ENCODE peak calls at places on chromosomes 2 and 18, in eight cellular contexts. N is colonic mucosa, W is HFF-Myc, V is choroid plexus epithelial cell, F is fibroblast of lung, B is bronchial epithelial cell, X is cardiac fibroblast, A is RWPE1. I is an unnamed sample.

GRCh38 chr2:141021109-141021508 is 1109.7 kb downstream of the LRP1B start:
- DNase-seq in F (peak), A (peak), W (peak), V (peak), X (peak), N (no peak), B (peak), I (peak)

GRCh38 chr2:45770773-45771172 is 119.3 kb downstream of the PRKCE start:
- DNase-seq in N (no peak), A (no peak), W (no peak), X (peak), B (no peak), F (peak), V (no peak), I (no peak)

GRCh38 chr18:62460851-62461300 is 61.9 kb upstream of the ZCCHC2 start:
- DNase-seq in F (peak), X (peak), N (no peak), A (no peak), B (no peak), W (no peak), V (peak), I (no peak)

GRCh38 chr18:3453540-3454364 is 3.8 kb downstream of the TGIF1 start:
- DNase-seq in F (peak), X (peak), W (peak), N (peak), V (peak), A (peak), B (peak), I (peak)

GRCh38 chr18:36934884-36935283 is 106.0 kb downstream of the KIAA1328 start:
- DNase-seq in F (peak), X (peak), W (no peak), B (peak), A (no peak), V (peak), N (no peak), I (peak)

GRCh38 chr2:41711736-41712135 is 336.1 kb upstream of the PKDCC start:
- DNase-seq in B (no peak), X (peak), W (no peak), F (no peak), V (no peak), A (no peak), N (no peak), I (no peak)

GRCh38 chr2:36456227-36456788 is 100.7 kb downstream of the CRIM1 start:
- DNase-seq in X (peak), F (peak), N (peak), V (peak), W (peak), B (no peak), A (no peak), I (no peak)

GRCh38 chr2:172513935-172514586 is 41.8 kb upstream of the PDK1 start:
- DNase-seq in V (no peak), X (no peak), F (no peak), B (no peak), N (no peak), W (no peak), A (no peak), I (no peak)

GRCh38 chr2:239688098-239688497 is 287.3 kb upstream of the HDAC4 start:
- DNase-seq in X (no peak), B (no peak), A (no peak), N (peak), V (no peak), W (no peak), F (no peak), I (no peak)

GRCh38 chr18:23437357-23438045 is 15.6 kb upstream of the RIOK3 start:
- DNase-seq in F (peak), V (peak), B (peak), N (peak), X (peak), W (peak), A (peak), I (peak)

GRCh38 chr2:218274586-218274985 is 4.3 kb downstream of the PNKD start:
- DNase-seq in X (no peak), V (no peak), B (no peak), N (no peak), F (no peak), A (no peak), W (no peak), I (no peak)

GRCh38 chr2:209619782-209620181 is 151.8 kb upstream of the UNC80 start:
- DNase-seq in F (no peak), A (no peak), X (peak), B (peak), W (peak), N (no peak), V (peak), I (no peak)

GRCh38 chr2:64291181-64291580 is 147.0 kb upstream of the PELI1 start:
- DNase-seq in X (peak), A (peak), N (no peak), F (peak), B (peak), V (peak), W (no peak), I (peak)

GRCh38 chr2:187506416-187506815 is 47.8 kb downstream of the TFPI start:
- DNase-seq in X (no peak), W (no peak), F (no peak), B (no peak), V (no peak), A (no peak), N (no peak), I (no peak)

GRCh38 chr2:226680674-226681073 is 118.9 kb downstream of the IRS1 start:
- DNase-seq in B (no peak), V (no peak), A (no peak), W (no peak), N (no peak), F (no peak), X (no peak), I (no peak)

GRCh38 chr2:23423062-23423872 is 38.3 kb downstream of the KLHL29 start:
- DNase-seq in A (no peak), F (no peak), W (no peak), V (no peak), N (no peak), B (no peak), X (no peak), I (no peak)

GRCh38 chr18:2337552-2338141 is 233.7 kb downstream of the METTL4 start:
- DNase-seq in V (peak), X (peak), W (peak), A (no peak), F (peak), B (peak), N (peak), I (no peak)

GRCh38 chr2:48515588-48515987 is 14.4 kb upstream of the STON1 start:
- DNase-seq in X (no peak), N (no peak), V (no peak), F (no peak), W (no peak), A (no peak), B (no peak), I (no peak)

GRCh38 chr18:76986391-76986790 is 146.2 kb downstream of the MBP start:
- DNase-seq in V (no peak), X (no peak), F (no peak), W (no peak), N (no peak), B (no peak), A (no peak), I (no peak)

GRCh38 chr2:197205590-197206215 is 104.9 kb downstream of the ANKRD44 start:
- DNase-seq in N (no peak), B (no peak), W (no peak), F (no peak), X (no peak), A (no peak), V (no peak), I (no peak)

GRCh38 chr2:18762667-18763066 is 173.3 kb upstream of the NT5C1B start:
- DNase-seq in B (no peak), A (no peak), W (no peak), V (peak), F (no peak), N (no peak), X (peak), I (no peak)

GRCh38 chr2:226581004-226581403 is 218.6 kb downstream of the IRS1 start:
- DNase-seq in F (no peak), X (no peak), A (no peak), V (no peak), W (no peak), B (no peak), N (peak), I (no peak)

GRCh38 chr18:46754188-46754587 is 2.7 kb downstream of the ST8SIA5 start:
- DNase-seq in N (no peak), A (no peak), V (no peak), F (no peak), X (no peak), B (no peak), W (no peak), I (no peak)

GRCh38 chr2:100865819-100866462 is 46.0 kb downstream of the NPAS2 start:
- DNase-seq in A (no peak), B (peak), X (peak), W (no peak), N (no peak), V (peak), F (peak), I (no peak)

GRCh38 chr18:34576622-34577021 is 133.5 kb upstream of the DTNA start:
- DNase-seq in X (no peak), A (no peak), V (no peak), F (no peak), B (no peak), W (no peak), N (no peak), I (no peak)
- TF ChIP-seq CTCF in X (no peak), A (no peak), V (no peak), F (no peak), B (no peak), W (no peak), N (no peak), I (no peak)

GRCh38 chr2:6203297-6203959 is 511.2 kb downstream of the SOX11 start:
- DNase-seq in W (no peak), N (no peak), A (no peak), V (no peak), B (no peak), F (no peak), X (no peak), I (no peak)
- TF ChIP-seq CTCF in W (no peak), N (no peak), A (no peak), V (no peak), B (no peak), F (no peak), X (no peak), I (no peak)

GRCh38 chr2:95392730-95393455 is 9.6 kb upstream of the FAHD2A start:
- DNase-seq in V (no peak), B (no peak), F (no peak), X (no peak), W (no peak), N (no peak), A (no peak), I (no peak)
- TF ChIP-seq CTCF in V (peak), B (no peak), F (no peak), X (peak), W (no peak), N (no peak), A (no peak), I (peak)

DNA sequence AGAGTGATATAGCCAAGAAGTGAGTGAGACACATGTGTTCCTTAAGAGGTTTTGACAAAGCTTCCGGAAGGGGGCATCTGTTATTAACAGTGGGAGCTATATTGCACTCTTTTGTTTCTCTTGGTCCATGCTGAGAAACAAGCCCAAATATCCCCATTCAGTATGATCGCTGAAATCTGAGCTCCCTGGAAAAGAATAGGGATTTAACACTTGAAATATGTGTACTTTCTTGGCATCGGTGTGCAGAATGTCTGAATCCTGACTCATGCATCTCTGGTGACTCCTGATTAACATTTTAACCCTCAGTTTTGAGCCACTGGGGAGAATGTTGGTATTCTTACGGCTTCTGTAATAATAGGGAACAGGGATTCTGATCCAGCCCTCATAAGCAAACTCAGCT is 448.1 kb downstream of the TSN start:
- DNase-seq in B (peak), V (peak), F (peak), X (peak), A (peak), N (no peak), W (no peak), I (peak)
- TF ChIP-seq CTCF in B (no peak), V (peak), F (no peak), X (peak), A (no peak), N (no peak), W (no peak), I (no peak)

GRCh38 chr18:42274488-42275137 is 319.6 kb downstream of the PIK3C3 start:
- DNase-seq in X (peak), W (peak), F (peak), A (no peak), B (peak), N (no peak), V (peak), I (no peak)
- TF ChIP-seq CTCF in X (peak), W (peak), F (no peak), A (no peak), B (no peak), N (no peak), V (peak), I (peak)

GRCh38 chr2:165778653-165779451 is 15.2 kb downstream of the GALNT3 start:
- DNase-seq in N (no peak), A (no peak), F (no peak), B (no peak), V (no peak), X (peak), W (no peak), I (no peak)
- TF ChIP-seq CTCF in N (peak), A (no peak), F (peak), B (peak), V (peak), X (peak), W (peak), I (no peak)

GRCh38 chr2:233832414-233832813 is 21.9 kb downstream of the HJURP start:
- DNase-seq in N (no peak), X (peak), V (peak), W (no peak), A (no peak), B (peak), F (peak), I (peak)

GRCh38 chr2:233831011-233831721 is 23.2 kb downstream of the HJURP start:
- DNase-seq in V (no peak), X (no peak), F (no peak), B (peak), A (no peak), N (no peak), W (no peak), I (no peak)

GRCh38 chr2:233831861-233832260 is 22.5 kb downstream of the HJURP start:
- DNase-seq in N (no peak), W (no peak), X (no peak), A (no peak), V (no peak), F (no peak), B (no peak), I (no peak)

GRCh38 chr2:233834378-233834777 is 20.0 kb downstream of the HJURP start:
- DNase-seq in X (no peak), V (no peak), N (no peak), W (no peak), A (no peak), F (no peak), B (no peak), I (no peak)

DNA sequence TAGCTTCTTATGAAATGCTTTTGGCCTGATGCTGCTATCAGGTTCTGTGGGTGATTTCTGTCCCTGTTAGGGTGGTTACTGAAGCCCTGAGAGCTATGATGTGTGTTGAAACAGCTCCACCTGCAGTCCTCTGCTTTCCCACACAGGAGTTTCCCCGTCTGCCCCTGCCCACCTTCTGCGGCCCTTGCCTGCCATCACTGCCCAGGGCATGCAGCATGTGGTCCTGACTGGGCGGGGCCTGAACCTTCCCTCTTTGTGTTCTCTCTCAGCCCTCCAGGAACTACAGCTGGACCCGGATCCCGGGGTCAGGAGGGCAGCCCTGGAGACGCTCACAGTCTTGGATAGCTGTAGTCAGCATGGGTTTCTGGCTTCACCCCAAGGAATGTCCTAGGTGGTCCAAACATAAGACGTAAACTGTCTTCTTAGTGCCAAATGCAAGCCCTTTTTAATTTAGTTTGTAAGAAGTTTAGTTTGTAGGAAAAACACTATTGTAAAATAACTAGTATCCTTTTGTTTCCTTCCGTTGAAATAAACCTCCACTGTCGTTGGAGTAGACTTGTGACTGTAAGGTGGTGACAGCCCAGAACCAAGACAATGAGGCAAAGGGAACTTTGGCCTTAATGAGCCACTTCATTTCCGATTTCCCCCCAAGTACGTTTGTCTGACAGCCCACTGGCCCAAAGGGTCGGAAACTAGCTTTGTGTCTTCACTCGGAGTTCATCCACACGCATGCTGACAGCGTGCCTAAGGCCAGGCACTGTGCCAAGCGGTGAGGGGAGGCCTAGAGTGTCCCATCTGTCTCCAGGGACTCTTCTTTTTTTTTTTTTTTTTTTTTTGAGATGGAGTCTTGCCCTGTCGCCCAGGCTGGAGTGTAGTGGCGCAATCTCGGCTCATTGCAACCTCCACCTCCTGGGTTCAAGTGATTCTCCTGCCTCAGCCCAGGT is 21.2 kb downstream of the HJURP start:
- DNase-seq in N (no peak), F (peak), B (peak), W (no peak), X (peak), A (peak), V (peak), I (peak)
- TF ChIP-seq CTCF in N (peak), F (peak), B (peak), W (no peak), X (peak), A (peak), V (peak), I (peak)

DNA sequence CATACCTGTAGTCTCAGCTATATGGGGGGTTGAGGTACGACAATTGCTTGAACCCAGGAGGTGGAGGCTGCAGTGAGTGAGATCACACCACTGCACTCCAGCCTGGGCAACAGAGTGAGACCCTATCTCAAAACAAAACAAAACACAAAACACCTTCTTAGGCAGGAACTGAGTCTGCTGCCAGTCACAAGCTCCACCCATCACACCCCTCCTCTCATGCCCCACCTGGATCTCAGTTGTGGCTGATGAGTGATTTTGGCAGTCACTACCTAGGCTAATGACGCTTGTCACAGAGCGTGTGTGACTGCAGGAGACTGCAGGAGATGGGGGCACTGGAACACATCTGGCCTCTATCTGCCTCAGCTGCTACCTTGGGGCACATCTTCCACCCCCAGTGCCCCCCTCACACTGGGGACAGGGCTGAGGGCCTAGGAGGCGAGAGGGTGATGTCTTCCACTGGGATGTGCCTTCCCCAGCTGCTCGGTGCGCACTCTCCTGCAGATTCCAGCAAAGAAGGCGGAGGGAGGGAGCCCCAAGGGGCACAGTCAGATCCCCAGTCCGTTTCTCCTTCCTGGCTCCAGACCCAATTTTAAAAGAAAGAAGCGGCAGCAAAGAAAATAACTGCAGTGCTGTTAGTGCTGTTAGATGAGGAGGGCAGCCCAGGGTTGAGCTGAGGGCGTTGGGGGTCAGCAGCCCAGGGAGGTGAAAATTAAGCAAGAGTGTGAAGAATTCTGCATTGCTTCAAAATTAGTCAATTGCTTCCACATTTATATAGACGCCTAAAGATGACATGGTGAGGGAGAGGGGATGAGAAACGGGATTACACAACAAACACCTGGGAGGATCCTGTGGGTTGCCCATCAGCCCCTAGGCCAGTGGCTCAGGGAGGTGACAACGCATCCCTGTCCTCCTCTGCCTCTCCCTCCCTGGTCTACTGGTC is 143.6 kb upstream of the HAAO start:
- DNase-seq in F (no peak), A (no peak), X (no peak), B (peak), W (no peak), V (no peak), N (no peak), I (no peak)
- TF ChIP-seq CTCF in F (no peak), A (no peak), X (no peak), B (no peak), W (no peak), V (no peak), N (no peak), I (no peak)

GRCh38 chr18:11548940-11549551 is 60.4 kb upstream of the SLC35G4 start:
- DNase-seq in F (no peak), W (no peak), X (no peak), V (no peak), N (no peak), B (no peak), A (no peak), I (no peak)
- TF ChIP-seq CTCF in F (no peak), W (no peak), X (no peak), V (no peak), N (no peak), B (no peak), A (no peak), I (no peak)

I was measured in AG09309.